ENCODE peak calls at places on chromosomes 16 and 17, in five cellular contexts. M is GM12878, F is K562, D is NB4, Y is A549. W is an unnamed sample.

GRCh38 chr16:56603589-56603988 is 4.8 kb upstream of the MT2A start:
- DNase-seq in M (no peak), Y (peak; percentile 78), F (peak; percentile 54), D (peak; percentile 64), W (peak; percentile 51)

GRCh38 chr17:29042679-29043538 is at the start of gene PIPOX:
- DNase-seq in Y (peak; percentile 17), F (peak; percentile 38), M (peak; percentile 30), D (peak; percentile 55), W (peak; percentile 54)

GRCh38 chr16:3646348-3646920 is 8.1 kb upstream of the DNASE1 start:
- DNase-seq in D (no peak), M (no peak), F (peak; percentile 81), Y (peak; percentile 62), W (peak; percentile 80)

GRCh38 chr16:59021751-59022150 is 287.6 kb upstream of the GOT2 start:
- DNase-seq in F (no peak), D (no peak), Y (peak; percentile 5), M (no peak), W (no peak)

GRCh38 chr17:79019260-79019630 is 4.7 kb upstream of the C1QTNF1 start:
- DNase-seq in D (no peak), Y (no peak), M (no peak), F (no peak), W (no peak)

GRCh38 chr16:51041546-51041945 is 109.5 kb downstream of the SALL1 start:
- DNase-seq in Y (no peak), M (no peak), D (no peak), F (no peak), W (no peak)

GRCh38 chr16:361872-362701 is 8.3 kb downstream of the MRPL28 start:
- DNase-seq in D (peak; percentile 79), M (no peak), F (peak; percentile 76), Y (peak; percentile 89), W (peak; percentile 70)

GRCh38 chr17:16406742-16407674 is 8.4 kb upstream of the TRPV2 start:
- DNase-seq in M (peak; percentile 43), F (peak; percentile 10), Y (peak; percentile 64), D (no peak), W (no peak)

DNA sequence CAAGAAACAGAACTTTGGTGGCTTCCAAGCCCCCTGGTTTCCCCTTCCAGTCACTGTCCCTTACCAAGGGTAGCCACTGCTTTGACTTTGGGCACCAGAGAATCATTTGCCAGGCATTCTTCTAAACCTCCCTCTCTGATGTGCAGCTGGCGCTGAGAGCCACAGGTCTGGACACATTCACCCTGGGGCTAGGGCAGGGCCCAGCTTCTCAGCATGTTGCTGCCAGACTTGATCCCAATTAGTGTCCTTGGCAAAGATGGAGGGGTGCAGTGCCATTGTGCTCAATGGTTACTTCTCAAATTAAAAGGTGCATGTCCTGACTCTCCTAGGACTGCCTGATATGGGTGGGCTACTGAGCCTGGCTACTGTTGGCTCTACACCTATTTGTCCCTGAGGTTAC is 7.6 kb upstream of the SLC47A2 start:
- DNase-seq in M (no peak), D (no peak), Y (no peak), F (no peak), W (no peak)
- TF ChIP-seq MYC in M (no peak), D (no peak), Y (no peak), F (no peak), W (no peak)

GRCh38 chr16:1491327-1491726 is 1.8 kb upstream of the TELO2 start:
- DNase-seq in M (no peak), Y (no peak), D (peak; percentile 87), F (no peak), W (no peak)
- TF ChIP-seq MYC in M (no peak), Y (no peak), D (peak; percentile 75), F (no peak), W (no peak)

GRCh38 chr16:89534147-89534788 is 26.1 kb downstream of the SPG7 start:
- DNase-seq in D (peak; percentile 98), M (no peak), Y (no peak), F (no peak), W (peak; percentile 63)
- TF ChIP-seq MYC in D (peak; percentile 91), M (no peak), Y (no peak), F (no peak), W (no peak)

GRCh38 chr16:71344315-71344905 is 14.1 kb upstream of the CALB2 start:
- DNase-seq in M (no peak), D (no peak), F (no peak), Y (no peak), W (no peak)
- TF ChIP-seq MYC in M (no peak), D (no peak), F (no peak), Y (no peak), W (no peak)

DNA sequence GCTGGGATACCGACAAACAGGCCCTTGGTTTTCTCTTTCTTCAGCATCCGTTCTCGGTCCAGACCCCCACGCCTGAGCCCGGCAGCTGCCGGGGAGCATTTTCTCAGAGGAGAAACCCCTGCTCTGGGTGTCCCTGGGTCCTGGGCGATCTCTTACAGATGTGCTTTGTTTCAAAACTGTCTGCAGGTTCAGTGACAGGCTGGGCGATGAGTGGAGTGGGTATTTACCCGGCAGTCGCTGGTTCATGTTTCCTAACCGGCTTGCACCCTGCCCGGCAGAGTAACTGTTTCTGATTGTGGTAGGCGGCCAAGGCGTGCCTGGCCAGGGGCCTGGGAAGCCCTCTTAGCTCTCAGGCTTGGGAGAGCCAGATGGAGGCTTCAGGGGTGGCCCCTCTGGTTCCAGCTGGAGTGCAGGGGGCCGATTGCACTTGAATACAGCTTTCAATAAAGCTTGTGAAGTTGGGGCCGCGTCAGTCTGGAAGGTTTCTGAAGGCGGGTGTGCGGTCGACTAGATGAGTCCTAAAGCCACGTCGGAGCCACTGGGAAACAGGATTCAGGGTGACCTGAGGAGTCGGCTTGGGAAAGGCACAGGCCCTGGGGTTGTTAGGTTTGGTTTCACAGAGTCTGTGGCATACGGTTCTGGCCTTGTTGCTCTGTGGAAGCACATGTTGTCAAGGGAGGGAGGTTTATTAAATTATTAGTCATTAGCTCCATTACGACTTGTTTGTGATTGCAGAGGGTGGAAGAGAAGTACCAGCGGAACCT is 1.4 kb downstream of the BAIAP2 start:
- DNase-seq in D (no peak), F (no peak), Y (no peak), M (no peak), W (no peak)
- TF ChIP-seq MYC in D (no peak), F (no peak), Y (no peak), M (no peak), W (no peak)

DNA sequence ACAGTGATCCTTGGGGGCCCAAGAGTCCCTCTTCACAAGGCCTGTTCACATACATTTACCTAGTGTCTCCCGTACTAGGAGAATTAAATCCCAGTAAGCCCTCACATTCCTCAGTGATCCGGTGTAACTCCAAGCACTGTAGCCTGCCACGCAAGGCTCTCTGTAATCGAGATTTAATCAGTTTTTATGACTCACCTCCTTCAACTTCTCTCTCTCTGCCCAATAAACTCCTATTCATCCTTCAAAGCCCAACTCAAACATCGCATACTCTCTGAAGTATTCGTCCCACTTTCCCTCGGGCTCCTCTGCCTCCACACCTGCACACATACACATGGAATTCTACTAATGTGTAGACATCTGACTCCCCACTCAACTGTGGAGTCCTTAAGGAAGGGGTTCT is 141.8 kb downstream of the CMIP start:
- DNase-seq in F (no peak), D (no peak), Y (no peak), M (no peak), W (no peak)
- TF ChIP-seq MYC in F (no peak), D (no peak), Y (no peak), M (no peak), W (no peak)

DNA sequence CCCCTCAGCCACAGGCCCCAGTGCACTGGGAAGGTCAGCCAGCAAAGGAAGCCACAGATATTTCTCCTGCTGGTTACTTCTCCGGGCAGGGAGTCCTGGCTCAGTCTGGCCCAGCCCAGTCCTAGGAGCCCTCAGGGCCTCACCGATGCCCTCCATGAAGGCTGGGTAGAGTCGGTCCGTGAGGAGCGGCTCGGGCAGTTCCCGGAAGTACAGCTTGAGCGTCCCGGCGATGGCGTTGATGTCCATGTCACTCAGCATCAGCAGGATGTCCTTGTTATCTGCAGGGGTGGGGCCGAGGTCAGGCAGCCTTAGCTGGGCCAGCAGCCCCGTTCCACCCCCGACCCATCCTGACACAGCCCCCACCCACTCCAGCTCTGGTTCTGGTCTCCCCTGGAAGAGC is 13.7 kb downstream of the TIMM22 start:
- DNase-seq in M (no peak), D (no peak), Y (no peak), F (peak; percentile 40), W (no peak)
- TF ChIP-seq MYC in M (no peak), D (no peak), Y (no peak), F (no peak), W (no peak)

GRCh38 chr16:27229891-27230470 is 26.7 kb downstream of the KDM8 start:
- DNase-seq in F (no peak), M (no peak), Y (no peak), D (no peak), W (no peak)
- TF ChIP-seq MYC in F (no peak), M (no peak), Y (no peak), D (no peak), W (no peak)